ENCODE peak calls at places on chromosomes 4 and X, in six cellular contexts. K is pancreas, U is tibial nerve, J is upper lobe of right lung, E is colonic mucosa, L is tibial artery. N is an unnamed sample. For H3K27me3, the result is how much of the 10 kb centered on the place peaks cover.

GRCh38 chr4:2962614-2963184 is 507 bp downstream of the NOP14 start:
- DNase-seq in K (peak), U (no peak), J (no peak), E (peak), L (no peak), N (no peak)

GRCh38 chr4:111512081-111512774 is 633.0 kb upstream of the FAM241A start:
- DNase-seq in K (no peak), U (no peak), J (no peak), E (no peak), L (no peak), N (no peak)

GRCh38 chr4:87505862-87506261 is 23.3 kb downstream of the SPARCL1 start:
- DNase-seq in K (no peak), U (no peak), J (no peak), E (no peak), L (no peak), N (no peak)

GRCh38 chr4:151248519-151248918 is 28.4 kb upstream of the PRSS48 start:
- DNase-seq in K (no peak), U (no peak), J (no peak), E (no peak), L (no peak), N (no peak)

GRCh38 chrX:68841251-68842049 is 12.6 kb downstream of the EFNB1 start:
- DNase-seq in K (peak), U (no peak), J (no peak), E (peak), L (no peak), N (no peak)

GRCh38 chr4:126238010-126238409 is 923.3 kb downstream of the FAT4 start:
- DNase-seq in K (no peak), U (no peak), J (no peak), E (no peak), L (no peak), N (no peak)

GRCh38 chrX:2463973-2464676 is 36.7 kb downstream of the DHRSX start:
- DNase-seq in K (no peak), U (no peak), J (no peak), E (no peak), L (no peak), N (no peak)

GRCh38 chr4:151204925-151205524 is 71.9 kb upstream of the PRSS48 start:
- DNase-seq in K (no peak), U (no peak), J (no peak), E (no peak), L (no peak), N (no peak)

GRCh38 chr4:114386637-114387233 is 211.9 kb upstream of the UGT8 start:
- DNase-seq in K (no peak), U (no peak), J (no peak), E (no peak), L (no peak), N (no peak)

GRCh38 chr4:139763205-139763604 is 97.6 kb downstream of the MGST2 start:
- DNase-seq in K (no peak), U (no peak), J (no peak), E (no peak), L (no peak), N (no peak)

GRCh38 chr4:1298461-1298860 is 8.8 kb downstream of the MAEA start:
- DNase-seq in K (no peak), U (no peak), J (peak), E (no peak), L (no peak), N (no peak)

GRCh38 chr4:879730-880079 is 52.4 kb downstream of the GAK start:
- DNase-seq in K (no peak), U (no peak), J (no peak), E (no peak), L (no peak), N (no peak)

GRCh38 chr4:986428-986948 is 356 bp upstream of the IDUA start:
- DNase-seq in K (no peak), U (no peak), J (no peak), E (no peak), L (no peak), N (no peak)

GRCh38 chr4:74365761-74366160 is 816 bp downstream of the EREG start:
- DNase-seq in K (peak), U (no peak), J (peak), E (peak), L (no peak), N (no peak)

GRCh38 chr4:98092833-98093439 is 50.3 kb downstream of the STPG2 start:
- DNase-seq in K (no peak), U (no peak), J (no peak), E (no peak), L (no peak), N (no peak)

GRCh38 chrX:17638731-17639130 is 98.6 kb upstream of the SCML1 start:
- DNase-seq in K (no peak), U (no peak), J (no peak), E (no peak), L (no peak), N (no peak)

GRCh38 chr4:34193451-34194154 is 2050.7 kb downstream of the ARAP2 start:
- DNase-seq in K (no peak), U (no peak), J (no peak), E (no peak), L (no peak), N (no peak)

GRCh38 chr4:158211288-158211687 is 1.0 kb downstream of the TMEM144 start:
- DNase-seq in K (peak), U (no peak), J (no peak), E (peak), L (no peak), N (no peak)

GRCh38 chr4:174056959-174057358 is 226.5 kb downstream of the FBXO8 start:
- DNase-seq in K (no peak), U (no peak), J (no peak), E (no peak), L (no peak), N (no peak)

GRCh38 chr4:40197879-40198689 is 1.3 kb downstream of the RHOH start:
- DNase-seq in K (no peak), U (no peak), J (no peak), E (no peak), L (no peak), N (no peak)

GRCh38 chrX:132412208-132412607 is 76.6 kb downstream of the MBNL3 start:
- DNase-seq in K (no peak), U (no peak), J (no peak), E (no peak), L (no peak), N (no peak)

GRCh38 chr4:54556081-54556480 is 101.7 kb upstream of the KIT start:
- DNase-seq in K (no peak), U (no peak), J (no peak), E (no peak), L (no peak), N (no peak)

GRCh38 chr4:105088110-105088879 is 58.4 kb upstream of the TET2 start:
- DNase-seq in K (no peak), U (no peak), J (no peak), E (peak), L (no peak), N (no peak)

GRCh38 chr4:70437212-70437611 is 34.8 kb upstream of the MUC7 start:
- DNase-seq in K (no peak), U (no peak), J (no peak), E (no peak), L (no peak), N (no peak)

GRCh38 chr4:151674804-151675290 is 86.0 kb downstream of the GATB start:
- DNase-seq in K (peak), U (no peak), J (peak), E (peak), L (peak), N (no peak)

GRCh38 chr4:123922847-123923246 is 526.3 kb downstream of the SPRY1 start:
- DNase-seq in K (no peak), U (no peak), J (no peak), E (no peak), L (no peak), N (no peak)

GRCh38 chrX:7996414-7996813 is 69.2 kb upstream of the PNPLA4 start:
- DNase-seq in K (peak), U (peak), J (no peak), E (peak), L (no peak), N (no peak)

GRCh38 chr4:8688041-8688907 is 95.7 kb downstream of the CPZ start:
- DNase-seq in K (no peak), U (peak), J (peak), E (peak), L (peak), N (no peak)

GRCh38 chrX:1507511-1508463 is 29.2 kb downstream of the P2RY8 start:
- DNase-seq in K (no peak), U (no peak), J (peak), E (no peak), L (no peak), N (no peak)

GRCh38 chr4:10033191-10033881 is 12.0 kb upstream of the SLC2A9 start:
- DNase-seq in K (no peak), U (no peak), J (no peak), E (no peak), L (peak), N (no peak)

GRCh38 chr4:3721627-3722026 is 44.6 kb upstream of the ADRA2C start:
- DNase-seq in K (no peak), U (no peak), J (no peak), E (no peak), L (peak), N (peak)

GRCh38 chrX:86121916-86122315 is 26.3 kb upstream of the DACH2 start:
- DNase-seq in K (no peak), U (no peak), J (no peak), E (no peak), L (no peak), N (no peak)

GRCh38 chr4:185339941-185340340 is 55.8 kb downstream of the LRP2BP start:
- DNase-seq in K (no peak), U (no peak), J (no peak), E (no peak), L (no peak), N (no peak)

GRCh38 chr4:53712326-53712725 is 121.0 kb upstream of the LNX1 start:
- DNase-seq in K (no peak), U (no peak), J (no peak), E (no peak), L (no peak), N (no peak)

GRCh38 chr4:16977081-16977480 is 78.6 kb upstream of the LDB2 start:
- DNase-seq in K (no peak), U (no peak), J (no peak), E (no peak), L (no peak), N (no peak)

GRCh38 chr4:41160010-41160789 is 54.1 kb downstream of the APBB2 start:
- DNase-seq in K (no peak), U (no peak), J (no peak), E (no peak), L (no peak), N (no peak)

GRCh38 chr4:8377103-8378075 is 63.1 kb downstream of the ACOX3 start:
- DNase-seq in K (no peak), U (no peak), J (peak), E (no peak), L (no peak), N (no peak)

GRCh38 chr4:83334425-83335241 is at the start of gene HPSE:
- DNase-seq in K (peak), U (peak), J (peak), E (peak), L (peak), N (peak)
- H3K27ac ChIP-seq in K (no peak), U (no peak), J (no peak), E (no peak), L (no peak), N (no peak)

GRCh38 chr4:177293208-177294018 is 16.3 kb upstream of the NEIL3 start:
- DNase-seq in K (no peak), U (no peak), J (no peak), E (no peak), L (no peak), N (no peak)
- TF ChIP-seq CTCF in K (no peak), U (no peak), J (no peak), E (no peak), L (no peak), N (no peak)

GRCh38 chr4:159435561-159436023 is 332.7 kb downstream of the RAPGEF2 start:
- DNase-seq in K (no peak), U (no peak), J (no peak), E (no peak), L (no peak), N (no peak)
- H3K27me3 ChIP-seq in K (under half), U (under half), J (under half), E (under half), L (under half), N (under half)

GRCh38 chrX:9414416-9414815 is 50.4 kb upstream of the TBL1X start:
- DNase-seq in K (no peak), U (no peak), J (no peak), E (no peak), L (no peak), N (no peak)
- H3K27ac ChIP-seq in K (no peak), U (no peak), J (no peak), E (no peak), L (no peak), N (no peak)

GRCh38 chr4:163816494-163816893 is 322.0 kb downstream of the TMA16 start:
- DNase-seq in K (no peak), U (no peak), J (no peak), E (no peak), L (no peak), N (no peak)
- TF ChIP-seq CTCF in K (no peak), U (no peak), J (no peak), E (no peak), L (no peak), N (no peak)

GRCh38 chr4:73194064-73194463 is 64.5 kb downstream of the ANKRD17 start:
- DNase-seq in K (no peak), U (no peak), J (no peak), E (no peak), L (no peak), N (no peak)
- H3K27me3 ChIP-seq in K (under half), U (under half), J (under half), E (under half), L (under half), N (under half)

DNA sequence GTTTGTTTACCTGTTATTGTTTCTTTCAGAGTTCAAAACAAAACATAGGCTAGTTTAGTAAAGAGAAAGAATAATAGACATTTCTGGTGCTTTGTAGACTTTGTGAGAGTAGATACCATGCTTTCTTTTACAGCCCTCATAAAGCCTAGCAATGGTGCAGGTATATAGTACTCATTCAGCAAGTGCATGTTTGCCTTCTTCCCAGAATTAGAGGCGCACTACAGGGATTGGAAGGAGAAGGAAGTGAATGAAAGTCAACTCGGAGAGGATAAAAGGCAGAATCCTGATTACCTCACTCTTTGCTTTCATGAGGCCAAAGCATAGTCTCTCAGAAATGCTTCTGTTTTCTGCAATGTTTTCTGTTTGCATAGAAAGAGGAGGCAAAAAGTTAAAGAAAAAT is 43.1 kb upstream of the FHDC1 start:
- DNase-seq in K (no peak), U (no peak), J (no peak), E (peak), L (no peak), N (no peak)
- H3K27ac ChIP-seq in K (no peak), U (no peak), J (no peak), E (peak), L (no peak), N (no peak)

GRCh38 chr4:106875340-106875739 is 160.8 kb downstream of the DKK2 start:
- DNase-seq in K (no peak), U (no peak), J (no peak), E (no peak), L (no peak), N (no peak)
- TF ChIP-seq CTCF in K (no peak), U (no peak), J (no peak), E (no peak), L (no peak), N (no peak)

DNA sequence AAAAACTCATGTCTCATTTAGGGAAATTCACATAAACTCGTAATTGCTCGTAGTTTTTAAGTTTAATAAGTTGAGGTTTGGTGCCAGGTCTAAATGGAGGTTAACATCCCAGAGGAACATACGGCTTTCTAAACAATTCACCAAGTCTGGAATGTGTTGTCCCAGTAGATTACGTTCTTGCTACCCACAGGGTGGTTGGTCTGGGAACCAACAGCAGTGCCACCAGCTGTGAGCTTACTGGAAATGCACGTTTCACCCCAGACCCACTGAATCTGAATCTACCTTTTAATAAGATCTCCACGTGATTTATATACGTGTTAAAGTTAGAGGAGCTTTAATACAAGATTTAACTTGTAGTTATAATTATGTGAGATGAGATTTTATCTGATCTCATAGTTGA is 134.3 kb downstream of the BMPR1B start:
- DNase-seq in K (no peak), U (no peak), J (no peak), E (no peak), L (no peak), N (no peak)
- H3K27me3 ChIP-seq in K (under half), U (under half), J (under half), E (under half), L (under half), N (under half)

GRCh38 chr4:12041828-12042227 is 613.1 kb upstream of the HS3ST1 start:
- DNase-seq in K (no peak), U (no peak), J (no peak), E (no peak), L (no peak), N (no peak)
- H3K27ac ChIP-seq in K (no peak), U (no peak), J (no peak), E (no peak), L (no peak), N (no peak)